ENCODE peak calls at places on chromosomes 5 and 9, in nine cellular contexts. W, Y, E, O, F, N, B, M and J are unnamed samples.

GRCh38 chr5:113161806-113162205 is 185.2 kb downstream of the DCP2 start:
- DNase-seq in W (no peak), Y (no peak), E (no peak), O (no peak), F (no peak), N (no peak), B (no peak), M (no peak), J (no peak)

GRCh38 chr5:56481147-56481997 is 248.2 kb upstream of the ANKRD55 start:
- DNase-seq in W (peak; percentile 36), Y (peak; percentile 64), E (no peak), O (peak; percentile 52), F (peak; percentile 34), N (peak; percentile 56), B (peak; percentile 65), M (peak; percentile 45), J (peak; percentile 31)

GRCh38 chr5:172055996-172056395 is 49.6 kb upstream of the FBXW11 start:
- DNase-seq in W (no peak), Y (no peak), E (no peak), O (no peak), F (no peak), N (no peak), B (no peak), M (no peak), J (no peak)

GRCh38 chr5:153629027-153629426 is 138.6 kb downstream of the GRIA1 start:
- DNase-seq in W (no peak), Y (peak; percentile 96), E (peak; percentile 77), O (peak; percentile 35), F (peak; percentile 64), N (peak; percentile 72), B (no peak), M (peak; percentile 3), J (peak; percentile 31)

GRCh38 chr5:3142261-3143027 is 391.0 kb upstream of the IRX2 start:
- DNase-seq in W (no peak), Y (no peak), E (peak; percentile 38), O (no peak), F (no peak), N (no peak), B (no peak), M (no peak), J (no peak)

GRCh38 chr5:171588790-171589189 is 169.3 kb downstream of the FGF18 start:
- DNase-seq in W (no peak), Y (no peak), E (no peak), O (no peak), F (no peak), N (no peak), B (no peak), M (no peak), J (no peak)

GRCh38 chr9:72443855-72444254 is 77.6 kb upstream of the TMC1 start:
- DNase-seq in W (no peak), Y (no peak), E (no peak), O (no peak), F (no peak), N (no peak), B (peak; percentile 51), M (no peak), J (no peak)

GRCh38 chr9:38299856-38300255 is 92.6 kb upstream of the ALDH1B1 start:
- DNase-seq in W (no peak), Y (no peak), E (no peak), O (no peak), F (no peak), N (no peak), B (no peak), M (no peak), J (no peak)

GRCh38 chr9:22211588-22212360 is 202.7 kb upstream of the CDKN2B start:
- DNase-seq in W (no peak), Y (peak; percentile 95), E (no peak), O (no peak), F (peak; percentile 33), N (no peak), B (no peak), M (no peak), J (no peak)